ENCODE peak calls at places on chromosome 7, in nine cellular contexts. J is A549; X is uterus; K is lower leg skin; R is pancreas; G is AG10803; T is fibroblast of villous mesenchyme; V is GM23248; P is effector memory CD4-positive, alpha-beta T cell. H is an unnamed sample.

GRCh38 chr7:157689269-157690057 is 352.7 kb downstream of the DNAJB6 start:
- DNase-seq in T (no peak), X (no peak), V (no peak), G (no peak), P (no peak), J (no peak), R (no peak), K (no peak), H (no peak)

GRCh38 chr7:17166824-17167379 is 131.6 kb upstream of the AHR start:
- DNase-seq in P (no peak), V (no peak), R (no peak), J (no peak), X (no peak), T (no peak), G (no peak), K (no peak), H (no peak)

GRCh38 chr7:87934699-87935372 is 785 bp downstream of the ADAM22 start:
- DNase-seq in T (peak), K (no peak), J (no peak), P (no peak), G (no peak), X (peak), V (peak), R (no peak), H (no peak)

GRCh38 chr7:92671502-92672169 is 81.4 kb upstream of the FAM133B start:
- DNase-seq in T (no peak), X (no peak), P (no peak), G (no peak), J (no peak), V (no peak), R (no peak), K (no peak), H (no peak)

GRCh38 chr7:70502117-70502516 is 629.8 kb upstream of the GALNT17 start:
- DNase-seq in K (no peak), T (no peak), X (no peak), G (no peak), V (no peak), R (no peak), J (no peak), P (no peak), H (no peak)

GRCh38 chr7:148492157-148492860 is 98.3 kb upstream of the C7orf33 start:
- DNase-seq in J (no peak), K (no peak), T (no peak), G (no peak), R (no peak), V (no peak), X (no peak), P (no peak), H (no peak)

GRCh38 chr7:42692609-42693008 is 219.3 kb downstream of the C7orf25 start:
- DNase-seq in J (no peak), P (no peak), X (no peak), R (no peak), V (peak), K (no peak), G (peak), T (peak), H (no peak)

GRCh38 chr7:154684651-154685563 is 318.0 kb downstream of the PAXIP1 start:
- DNase-seq in R (no peak), K (no peak), G (no peak), V (no peak), P (no peak), X (no peak), J (no peak), T (no peak), H (no peak)

GRCh38 chr7:47482013-47482761 is 99.7 kb downstream of the TNS3 start:
- DNase-seq in J (no peak), G (peak), R (no peak), T (peak), X (peak), K (no peak), V (peak), P (no peak), H (peak)

GRCh38 chr7:142477079-142477651 is 219.3 kb upstream of the PRSS58 start:
- DNase-seq in K (no peak), T (no peak), X (no peak), J (no peak), G (peak), R (no peak), V (peak), P (no peak), H (no peak)

GRCh38 chr7:101162551-101163280 is 2.7 kb downstream of the VGF start:
- DNase-seq in P (no peak), J (no peak), T (peak), G (peak), V (peak), R (peak), K (no peak), X (no peak), H (no peak)

GRCh38 chr7:44275146-44275545 is 50.2 kb downstream of the CAMK2B start:
- DNase-seq in P (no peak), G (no peak), V (no peak), X (no peak), K (no peak), T (no peak), R (peak), J (no peak), H (no peak)

GRCh38 chr7:92723205-92723604 is 113.2 kb downstream of the CDK6 start:
- DNase-seq in V (peak), T (no peak), R (no peak), G (peak), X (no peak), K (no peak), J (no peak), P (no peak), H (no peak)

GRCh38 chr7:100655908-100656674 is at the start of gene ACTL6B:
- DNase-seq in T (peak), P (no peak), G (no peak), K (no peak), J (peak), X (no peak), R (peak), V (peak), H (no peak)

GRCh38 chr7:23530355-23530754 is 1.4 kb downstream of the TRA2A start:
- DNase-seq in V (peak), T (peak), R (no peak), X (no peak), J (peak), G (peak), P (peak), K (no peak), H (peak)

GRCh38 chr7:98286701-98287485 is 5.4 kb downstream of the BRI3 start:
- DNase-seq in V (peak), J (no peak), R (peak), T (no peak), P (no peak), G (no peak), K (no peak), X (no peak), H (no peak)

GRCh38 chr7:31094271-31094670 is 42.2 kb downstream of the ADCYAP1R1 start:
- DNase-seq in R (peak), J (no peak), G (no peak), X (no peak), T (no peak), V (no peak), P (no peak), K (no peak), H (no peak)

GRCh38 chr7:150941983-150942590 is 36.0 kb downstream of the KCNH2 start:
- DNase-seq in G (no peak), V (no peak), J (no peak), P (peak), T (no peak), R (peak), K (no peak), X (no peak), H (no peak)

GRCh38 chr7:150860978-150861295 is 8.6 kb downstream of the AOC1 start:
- DNase-seq in K (peak), T (no peak), J (no peak), P (no peak), V (no peak), X (no peak), R (no peak), G (no peak), H (no peak)

GRCh38 chr7:15921576-15921975 is 235.1 kb upstream of the MEOX2 start:
- DNase-seq in R (no peak), T (peak), X (no peak), J (no peak), K (no peak), V (peak), P (no peak), G (peak), H (no peak)

GRCh38 chr7:88545663-88546062 is 213.8 kb upstream of the ZNF804B start:
- DNase-seq in K (no peak), G (no peak), T (no peak), V (no peak), P (no peak), R (no peak), X (no peak), J (no peak), H (no peak)

GRCh38 chr7:24531255-24531654 is 42.0 kb upstream of the PALS2 start:
- DNase-seq in T (no peak), P (no peak), R (no peak), K (no peak), X (no peak), G (no peak), V (no peak), J (no peak), H (no peak)

GRCh38 chr7:127927339-127927679 is 103.9 kb downstream of the LRRC4 start:
- DNase-seq in V (no peak), P (no peak), K (no peak), R (no peak), T (peak), J (no peak), G (peak), X (no peak), H (no peak)

GRCh38 chr7:135645296-135645904 is 16.9 kb upstream of the STMP1 start:
- DNase-seq in G (peak), P (no peak), R (no peak), V (peak), K (no peak), J (peak), X (no peak), T (peak), H (no peak)

GRCh38 chr7:134823400-134823799 is 44.0 kb downstream of the CALD1 start:
- DNase-seq in J (no peak), R (no peak), K (no peak), X (no peak), P (no peak), V (peak), T (peak), G (peak), H (no peak)

GRCh38 chr7:139118234-139118802 is 8.8 kb upstream of the ZC3HAV1 start:
- DNase-seq in T (peak), K (no peak), V (peak), X (no peak), R (no peak), G (peak), P (no peak), J (peak), H (no peak)

GRCh38 chr7:25619963-25620799 is 391.9 kb upstream of the NPVF start:
- DNase-seq in R (no peak), X (peak), V (no peak), T (peak), G (no peak), K (peak), P (no peak), J (no peak), H (no peak)

GRCh38 chr7:38105874-38106483 is 72.1 kb upstream of the STARD3NL start:
- DNase-seq in G (peak), X (peak), J (peak), T (peak), K (no peak), R (no peak), V (peak), P (no peak), H (no peak)

GRCh38 chr7:27952393-27953290 is 212.7 kb downstream of the TAX1BP1 start:
- DNase-seq in G (peak), K (peak), R (no peak), P (no peak), X (no peak), J (no peak), T (peak), V (peak), H (no peak)

GRCh38 chr7:29841926-29842671 is 35.8 kb downstream of the WIPF3 start:
- DNase-seq in K (no peak), T (no peak), J (no peak), R (no peak), X (no peak), V (no peak), P (no peak), G (no peak), H (no peak)

GRCh38 chr7:80147543-80148376 is 13.1 kb downstream of the GNAI1 start:
- DNase-seq in T (peak), K (no peak), R (no peak), X (no peak), J (no peak), V (peak), P (no peak), G (peak), H (no peak)

GRCh38 chr7:35019801-35020200 is 17.5 kb downstream of the DPY19L1 start:
- DNase-seq in X (no peak), V (no peak), K (no peak), P (no peak), J (no peak), T (no peak), R (no peak), G (no peak), H (no peak)

GRCh38 chr7:48786951-48787350 is 137.4 kb upstream of the CDC14C start:
- DNase-seq in P (no peak), G (no peak), J (no peak), K (no peak), X (no peak), T (no peak), V (no peak), R (no peak), H (no peak)

GRCh38 chr7:2488681-2489080 is 12.5 kb upstream of the GRIFIN start:
- DNase-seq in T (no peak), V (peak), P (no peak), K (no peak), X (peak), G (no peak), R (no peak), J (no peak), H (no peak)

GRCh38 chr7:55778631-55779030 is 83.9 kb downstream of the SEPTIN14 start:
- DNase-seq in J (no peak), G (no peak), V (no peak), R (no peak), P (no peak), K (no peak), X (no peak), T (no peak), H (no peak)

GRCh38 chr7:100612730-100613446 is 548 bp downstream of the MOSPD3 start:
- DNase-seq in G (no peak), J (no peak), T (no peak), X (no peak), V (peak), P (no peak), K (no peak), R (no peak), H (no peak)

GRCh38 chr7:1402791-1403755 is 56.2 kb downstream of the MICALL2 start:
- DNase-seq in P (no peak), T (no peak), G (no peak), K (no peak), R (no peak), J (no peak), V (no peak), X (no peak), H (no peak)
- H3K4me3 ChIP-seq in P (no peak), T (no peak), G (no peak), K (no peak), R (no peak), J (no peak), V (no peak), X (no peak), H (no peak)

GRCh38 chr7:4613855-4614548 is 68.1 kb upstream of the FOXK1 start:
- DNase-seq in P (no peak), G (peak), X (peak), T (peak), K (peak), V (peak), R (no peak), J (no peak), H (no peak)
- H3K4me3 ChIP-seq in P (no peak), G (peak), X (peak), T (no peak), K (no peak), V (peak), R (no peak), J (no peak), H (peak)

GRCh38 chr7:41010967-41011366 is 691.9 kb downstream of the INHBA start:
- DNase-seq in X (no peak), K (peak), R (no peak), G (peak), J (no peak), T (no peak), V (peak), P (no peak), H (no peak)

GRCh38 chr7:41006591-41006990 is 696.3 kb downstream of the INHBA start:
- DNase-seq in X (no peak), P (no peak), K (no peak), J (no peak), R (no peak), V (peak), G (peak), T (peak), H (peak)

GRCh38 chr7:41007351-41007751 is 695.5 kb downstream of the INHBA start:
- DNase-seq in T (peak), K (no peak), V (no peak), P (no peak), R (no peak), G (peak), X (no peak), J (no peak), H (no peak)

GRCh38 chr7:41013117-41013516 is 689.8 kb downstream of the INHBA start:
- DNase-seq in J (no peak), V (no peak), P (no peak), T (no peak), G (no peak), X (no peak), K (no peak), R (no peak), H (no peak)

GRCh38 chr7:41010418-41010817 is 692.5 kb downstream of the INHBA start:
- DNase-seq in J (no peak), V (no peak), R (no peak), K (peak), T (peak), X (no peak), P (no peak), G (peak), H (no peak)
- H3K4me3 ChIP-seq in J (no peak), V (no peak), R (no peak), K (no peak), T (no peak), X (no peak), P (no peak), G (no peak), H (no peak)

GRCh38 chr7:105989686-105990085 is 26.6 kb downstream of the CDHR3 start:
- DNase-seq in R (no peak), P (no peak), X (no peak), J (no peak), G (no peak), V (no peak), T (no peak), K (no peak), H (no peak)

GRCh38 chr7:105985250-105985649 is 22.2 kb downstream of the CDHR3 start:
- DNase-seq in K (no peak), X (no peak), J (no peak), G (no peak), R (no peak), V (no peak), T (no peak), P (no peak), H (no peak)

GRCh38 chr7:105988277-105988676 is 25.2 kb downstream of the CDHR3 start:
- DNase-seq in J (no peak), V (peak), P (no peak), X (no peak), T (no peak), G (no peak), R (no peak), K (no peak), H (no peak)

GRCh38 chr7:105982388-105982787 is 19.3 kb downstream of the CDHR3 start:
- DNase-seq in T (no peak), V (no peak), R (no peak), X (no peak), K (no peak), P (no peak), J (no peak), G (no peak), H (no peak)

GRCh38 chr7:105985821-105986220 is 22.8 kb downstream of the CDHR3 start:
- DNase-seq in P (no peak), X (no peak), T (no peak), J (no peak), K (no peak), R (no peak), G (no peak), V (no peak), H (no peak)
- H3K4me3 ChIP-seq in P (no peak), X (no peak), T (no peak), J (no peak), K (no peak), R (no peak), G (no peak), V (no peak), H (no peak)

GRCh38 chr7:111711426-111712065 is 149.3 kb upstream of the IMMP2L start:
- DNase-seq in R (no peak), X (no peak), V (no peak), G (no peak), P (no peak), J (no peak), T (no peak), K (no peak), H (no peak)
- H3K4me3 ChIP-seq in R (no peak), X (no peak), V (no peak), G (no peak), P (no peak), J (no peak), T (no peak), K (no peak), H (no peak)

GRCh38 chr7:76354981-76355730 is 3.6 kb downstream of the YWHAG start:
- DNase-seq in G (no peak), R (no peak), P (no peak), V (no peak), K (no peak), J (no peak), T (no peak), X (no peak), H (no peak)
- H3K4me3 ChIP-seq in G (no peak), R (no peak), P (no peak), V (peak), K (no peak), J (no peak), T (no peak), X (no peak), H (no peak)

GRCh38 chr7:73307436-73307835 is 1.2 kb downstream of the NSUN5 start:
- DNase-seq in R (no peak), J (no peak), G (no peak), T (no peak), V (no peak), K (no peak), X (no peak), P (no peak), H (no peak)
- H3K4me3 ChIP-seq in R (no peak), J (peak), G (peak), T (no peak), V (peak), K (no peak), X (no peak), P (peak), H (peak)

GRCh38 chr7:149692557-149692982 is 80.8 kb downstream of the ZNF467 start:
- DNase-seq in V (peak), J (no peak), K (no peak), G (no peak), X (no peak), P (no peak), R (no peak), T (no peak), H (no peak)

GRCh38 chr7:149692056-149692455 is 81.3 kb downstream of the ZNF467 start:
- DNase-seq in R (no peak), V (no peak), G (no peak), P (no peak), K (no peak), J (no peak), T (no peak), X (no peak), H (no peak)

GRCh38 chr7:149688836-149689590 is 84.4 kb downstream of the ZNF467 start:
- DNase-seq in P (no peak), K (no peak), V (no peak), G (no peak), X (no peak), J (no peak), R (no peak), T (no peak), H (no peak)

GRCh38 chr7:149689591-149689845 is 83.9 kb downstream of the ZNF467 start:
- DNase-seq in G (peak), K (no peak), P (no peak), V (peak), T (no peak), X (no peak), J (no peak), R (no peak), H (no peak)

DNA sequence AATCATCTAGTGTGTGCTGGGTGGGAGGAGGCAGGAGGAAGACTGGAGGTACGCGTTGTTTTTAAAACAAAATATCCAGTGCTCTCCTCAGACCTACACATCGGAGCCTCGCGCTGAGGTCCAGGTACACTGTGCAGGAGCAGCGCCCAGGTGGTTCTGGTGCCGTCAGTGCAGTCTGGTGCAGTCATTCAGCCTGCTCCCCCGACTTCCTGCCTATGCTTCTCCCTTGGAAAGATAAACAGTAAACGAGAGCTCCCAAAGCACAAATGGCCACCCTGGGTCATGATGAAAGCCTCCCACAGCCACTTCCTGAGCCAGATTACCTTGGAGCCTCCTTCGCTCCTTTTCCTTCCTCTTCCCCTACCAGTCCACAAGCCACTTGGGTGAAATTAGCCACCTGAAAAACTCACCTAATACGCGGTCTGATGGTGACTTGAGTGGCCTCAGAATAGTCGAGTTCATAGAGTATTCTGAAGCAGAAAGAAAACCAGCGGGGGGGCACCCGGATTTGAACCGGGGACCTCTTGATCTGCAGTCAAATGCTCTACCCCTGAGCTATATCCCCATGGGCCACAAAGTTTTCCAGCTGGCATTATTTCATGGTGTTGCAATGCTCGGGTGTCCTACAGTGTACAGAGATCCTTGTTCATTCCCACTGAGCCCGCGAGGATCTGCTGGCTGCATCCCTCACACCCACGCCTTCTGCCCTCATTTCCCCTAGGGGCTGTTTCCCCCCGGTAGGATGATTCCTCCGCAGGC is 82.5 kb downstream of the ZNF467 start:
- DNase-seq in P (no peak), G (peak), X (peak), R (no peak), J (peak), K (no peak), V (peak), T (peak), H (peak)
- H3K4me3 ChIP-seq in P (no peak), G (no peak), X (no peak), R (no peak), J (peak), K (no peak), V (no peak), T (peak), H (no peak)

H was measured in epithelial cell of proximal tubule.